ENCODE peak calls at places on chromosomes 3 and 15, in four cellular contexts. One of them, this sample, is unnamed.

GRCh38 chr3:11930084-11930483 is 74.1 kb upstream of the SYN2 start:
- DNase-seq in H9: peak
- DNase-seq in ovary: no peak
- DNase-seq in neural crest cell: no peak
- DNase-seq in this sample: no peak

GRCh38 chr3:34020761-34021635 is 222.6 kb downstream of the PDCD6IP start:
- DNase-seq in neural crest cell: no peak
- DNase-seq in H9: no peak
- DNase-seq in ovary: no peak
- DNase-seq in this sample: no peak

GRCh38 chr15:64854041-64854440 is 12.3 kb downstream of the PLEKHO2 start:
- DNase-seq in ovary: no peak
- DNase-seq in neural crest cell: no peak
- DNase-seq in H9: peak
- DNase-seq in this sample: no peak

GRCh38 chr15:39323706-39324105 is 257.2 kb upstream of the THBS1 start:
- DNase-seq in H9: no peak
- DNase-seq in neural crest cell: no peak
- DNase-seq in ovary: no peak
- DNase-seq in this sample: no peak

GRCh38 chr3:120450261-120450913 is 405 bp downstream of the FSTL1 start:
- DNase-seq in ovary: peak
- DNase-seq in neural crest cell: peak
- DNase-seq in H9: no peak
- DNase-seq in this sample: no peak

GRCh38 chr3:24709921-24710320 is 215.3 kb upstream of the THRB start:
- DNase-seq in ovary: no peak
- DNase-seq in neural crest cell: no peak
- DNase-seq in H9: no peak
- DNase-seq in this sample: no peak

GRCh38 chr3:124351430-124352142 is 359.7 kb upstream of the ROPN1 start:
- DNase-seq in H9: peak
- DNase-seq in ovary: no peak
- DNase-seq in neural crest cell: peak
- DNase-seq in this sample: no peak

GRCh38 chr15:90482124-90483011 is 47.4 kb upstream of the CRTC3 start:
- DNase-seq in ovary: peak
- DNase-seq in neural crest cell: peak
- DNase-seq in H9: peak
- DNase-seq in this sample: peak

GRCh38 chr3:193590088-193590856 is 2.7 kb upstream of the OPA1 start:
- DNase-seq in ovary: no peak
- DNase-seq in neural crest cell: no peak
- DNase-seq in H9: no peak
- DNase-seq in this sample: no peak

DNA sequence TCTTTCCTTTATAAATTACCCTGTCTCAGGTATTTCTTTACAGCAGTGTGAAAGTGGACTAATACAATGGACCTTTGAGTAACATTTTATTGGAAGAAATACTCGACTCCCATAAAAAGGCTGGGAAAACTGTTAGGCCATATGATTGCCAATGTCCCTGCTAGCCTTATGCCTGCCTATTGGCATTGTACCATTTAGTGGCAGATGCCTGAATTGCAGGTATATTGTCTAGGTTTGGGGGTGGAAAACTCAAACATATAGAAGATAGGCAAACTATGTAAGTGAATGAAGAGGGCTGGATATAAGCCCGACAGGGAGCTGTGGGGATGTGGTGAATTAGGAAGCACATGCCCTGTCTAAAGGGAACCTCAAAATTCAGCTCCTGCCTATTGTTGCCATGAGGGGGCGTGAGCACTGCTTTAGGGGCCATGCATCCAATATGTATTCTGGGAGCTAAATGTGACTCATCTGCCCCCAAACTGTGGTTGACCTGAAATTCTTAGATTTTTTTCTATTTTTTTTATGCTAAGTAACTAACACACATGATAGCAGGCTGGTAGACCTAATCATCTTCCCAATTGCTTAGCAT is 65.2 kb upstream of the TRA2B start:
- DNase-seq in ovary: no peak
- DNase-seq in H9: peak
- DNase-seq in neural crest cell: no peak
- DNase-seq in this sample: no peak
- TF ChIP-seq CTCF in ovary: no peak
- TF ChIP-seq CTCF in H9: peak
- TF ChIP-seq CTCF in neural crest cell: peak
- TF ChIP-seq CTCF in this sample: peak

GRCh38 chr15:47390208-47390765 is 327.0 kb upstream of the SEMA6D start:
- DNase-seq in ovary: no peak
- DNase-seq in H9: no peak
- DNase-seq in neural crest cell: no peak
- DNase-seq in this sample: no peak

GRCh38 chr15:47398115-47398514 is 319.2 kb upstream of the SEMA6D start:
- DNase-seq in H9: no peak
- DNase-seq in ovary: no peak
- DNase-seq in neural crest cell: no peak
- DNase-seq in this sample: no peak

GRCh38 chr15:47397587-47397986 is 319.7 kb upstream of the SEMA6D start:
- DNase-seq in ovary: no peak
- DNase-seq in H9: no peak
- DNase-seq in neural crest cell: no peak
- DNase-seq in this sample: no peak

GRCh38 chr15:47398594-47398993 is 318.7 kb upstream of the SEMA6D start:
- DNase-seq in H9: no peak
- DNase-seq in ovary: no peak
- DNase-seq in neural crest cell: no peak
- DNase-seq in this sample: no peak

GRCh38 chr15:47394410-47394809 is 322.9 kb upstream of the SEMA6D start:
- DNase-seq in H9: no peak
- DNase-seq in ovary: no peak
- DNase-seq in neural crest cell: no peak
- DNase-seq in this sample: no peak
- TF ChIP-seq CTCF in H9: no peak
- TF ChIP-seq CTCF in ovary: no peak
- TF ChIP-seq CTCF in neural crest cell: no peak
- TF ChIP-seq CTCF in this sample: no peak

GRCh38 chr3:3286014-3286413 is 106.5 kb upstream of the CRBN start:
- DNase-seq in ovary: no peak
- DNase-seq in neural crest cell: no peak
- DNase-seq in H9: no peak
- DNase-seq in this sample: no peak

GRCh38 chr3:3281024-3281423 is 101.5 kb upstream of the CRBN start:
- DNase-seq in neural crest cell: no peak
- DNase-seq in ovary: no peak
- DNase-seq in H9: no peak
- DNase-seq in this sample: no peak
- TF ChIP-seq CTCF in neural crest cell: no peak
- TF ChIP-seq CTCF in ovary: no peak
- TF ChIP-seq CTCF in H9: no peak
- TF ChIP-seq CTCF in this sample: no peak

GRCh38 chr3:148916132-148916531 is 51.0 kb downstream of the CPA3 start:
- DNase-seq in H9: no peak
- DNase-seq in neural crest cell: no peak
- DNase-seq in ovary: no peak
- DNase-seq in this sample: no peak
- TF ChIP-seq CTCF in H9: no peak
- TF ChIP-seq CTCF in neural crest cell: no peak
- TF ChIP-seq CTCF in ovary: no peak
- TF ChIP-seq CTCF in this sample: no peak

DNA sequence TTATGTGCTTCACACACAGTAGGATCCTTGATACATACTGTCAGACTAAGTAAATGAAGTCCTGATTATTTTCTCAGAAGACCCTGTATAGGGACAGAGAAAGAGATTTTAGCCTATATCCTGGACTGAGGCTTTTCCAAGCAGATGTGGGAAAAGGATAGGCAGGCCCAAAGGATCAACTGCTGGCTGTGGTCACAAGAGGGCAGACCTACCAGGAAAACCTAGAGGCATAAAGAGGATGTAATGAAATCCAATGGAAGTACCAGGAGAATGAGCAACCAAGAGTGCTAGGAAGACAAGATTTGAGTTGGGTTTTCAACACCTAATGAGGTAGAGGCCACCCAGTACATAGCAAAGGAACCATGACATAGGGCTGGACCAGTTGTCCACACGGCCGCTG is 23.1 kb downstream of the DCLK3 start:
- DNase-seq in ovary: no peak
- DNase-seq in neural crest cell: no peak
- DNase-seq in H9: no peak
- DNase-seq in this sample: no peak
- TF ChIP-seq CTCF in ovary: no peak
- TF ChIP-seq CTCF in neural crest cell: peak
- TF ChIP-seq CTCF in H9: peak
- TF ChIP-seq CTCF in this sample: peak

GRCh38 chr3:186511702-186512101 is 32.5 kb downstream of the CRYGS start:
- DNase-seq in ovary: no peak
- DNase-seq in neural crest cell: no peak
- DNase-seq in H9: no peak
- DNase-seq in this sample: no peak

GRCh38 chr3:186512570-186513302 is 31.4 kb downstream of the CRYGS start:
- DNase-seq in neural crest cell: no peak
- DNase-seq in H9: no peak
- DNase-seq in ovary: no peak
- DNase-seq in this sample: no peak

GRCh38 chr3:186516645-186517044 is 27.5 kb downstream of the CRYGS start:
- DNase-seq in ovary: no peak
- DNase-seq in H9: no peak
- DNase-seq in neural crest cell: no peak
- DNase-seq in this sample: no peak

GRCh38 chr3:186515115-186515514 is 29.1 kb downstream of the CRYGS start:
- DNase-seq in neural crest cell: no peak
- DNase-seq in ovary: no peak
- DNase-seq in H9: no peak
- DNase-seq in this sample: no peak

DNA sequence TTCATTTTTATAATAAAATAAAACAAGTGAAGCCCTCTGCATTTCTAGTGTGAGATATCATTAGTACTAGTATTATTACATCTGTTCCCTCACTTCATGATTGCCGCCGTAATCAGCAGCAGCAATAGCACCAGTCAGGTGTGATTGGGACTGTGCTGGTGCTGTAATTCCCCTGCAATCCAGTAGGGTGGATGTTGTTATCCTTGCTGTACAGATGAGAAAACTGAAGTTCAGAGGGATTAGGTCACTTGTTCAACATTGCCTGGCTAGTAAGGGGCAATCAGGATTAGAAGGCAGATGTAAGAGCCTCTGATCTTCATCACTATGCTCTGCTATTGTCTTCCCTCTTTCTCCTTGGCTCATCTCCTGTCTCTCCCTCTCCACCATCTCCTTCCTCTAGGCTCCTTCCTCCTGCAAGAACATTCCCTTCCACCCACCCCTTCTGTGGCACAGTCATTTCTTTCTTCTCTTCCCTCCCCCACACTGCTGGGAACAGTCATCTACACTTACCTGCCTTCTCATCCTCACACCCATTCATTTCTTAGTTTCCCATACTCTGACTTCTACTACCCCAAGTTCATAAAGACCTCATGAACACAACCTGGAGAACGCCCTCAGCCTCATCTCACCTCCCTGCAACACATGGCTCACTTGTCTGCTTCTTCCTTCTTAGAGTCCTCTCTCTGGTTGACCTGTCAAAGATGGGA is 29.7 kb downstream of the CRYGS start:
- DNase-seq in neural crest cell: no peak
- DNase-seq in ovary: no peak
- DNase-seq in H9: peak
- DNase-seq in this sample: no peak
- TF ChIP-seq CTCF in neural crest cell: peak
- TF ChIP-seq CTCF in ovary: no peak
- TF ChIP-seq CTCF in H9: peak
- TF ChIP-seq CTCF in this sample: peak

DNA sequence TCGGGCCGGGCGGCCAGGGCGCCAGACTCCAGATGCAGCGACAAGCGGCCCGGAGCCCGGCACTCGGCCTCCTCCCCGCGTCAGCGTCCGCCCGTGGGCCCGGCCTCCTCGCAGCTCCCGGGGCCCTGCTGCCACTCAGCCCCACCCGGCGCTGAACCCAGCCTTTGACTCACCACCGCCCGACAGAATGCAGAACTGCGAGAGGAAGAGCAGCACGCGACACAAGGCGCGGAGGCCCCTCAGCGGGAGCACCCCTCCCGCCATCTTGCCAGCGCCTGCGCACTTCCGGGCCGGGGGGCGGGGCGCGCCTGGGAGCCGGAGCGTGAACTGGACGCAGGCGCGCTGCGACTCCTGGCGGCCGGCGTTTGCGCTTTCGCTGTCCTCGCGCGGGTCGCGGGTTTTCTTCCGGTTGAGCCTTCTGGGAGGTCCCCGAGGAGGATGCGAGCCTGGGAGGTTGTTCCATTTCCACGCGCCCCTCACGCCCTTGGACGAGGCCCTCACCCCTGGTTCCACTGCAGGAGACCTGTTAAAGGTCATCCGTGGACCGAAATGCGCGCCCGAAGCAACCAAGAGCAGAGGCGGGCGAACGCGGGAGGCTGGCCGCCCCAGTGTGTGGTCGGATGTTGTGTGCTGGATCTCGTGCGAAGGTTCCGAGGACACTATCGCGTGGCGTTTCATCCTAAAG is at the start of gene TM2D3:
- DNase-seq in neural crest cell: peak
- DNase-seq in H9: peak
- DNase-seq in ovary: peak
- DNase-seq in this sample: peak
- TF ChIP-seq CTCF in neural crest cell: peak
- TF ChIP-seq CTCF in H9: peak
- TF ChIP-seq CTCF in ovary: peak
- TF ChIP-seq CTCF in this sample: peak

GRCh38 chr3:50297896-50298725 is 1.1 kb downstream of the HYAL3 start:
- DNase-seq in neural crest cell: no peak
- DNase-seq in H9: no peak
- DNase-seq in ovary: peak
- DNase-seq in this sample: no peak
- TF ChIP-seq CTCF in neural crest cell: peak
- TF ChIP-seq CTCF in H9: peak
- TF ChIP-seq CTCF in ovary: no peak
- TF ChIP-seq CTCF in this sample: peak